ENCODE peak calls at places on chromosomes 12 and 14, in five cellular contexts. S is HepG2, A is HCT116, D is H1, O is GM12878. X is an unnamed sample.

GRCh38 chr12:104485651-104486341 is 29.0 kb downstream of the CHST11 start:
- DNase-seq in S (no peak), O (no peak), A (no peak), D (no peak), X (no peak)

GRCh38 chr12:95446511-95446910 is 27.4 kb upstream of the METAP2 start:
- DNase-seq in A (no peak), D (peak), S (peak), O (no peak), X (peak)

GRCh38 chr14:104686624-104687517 is 2.5 kb upstream of the INF2 start:
- DNase-seq in S (no peak), O (no peak), D (no peak), A (no peak), X (no peak)

GRCh38 chr12:4939418-4940023 is 29.8 kb downstream of the KCNA1 start:
- DNase-seq in D (no peak), O (no peak), A (no peak), S (no peak), X (no peak)

GRCh38 chr12:96985515-96986362 is 78.7 kb downstream of the NEDD1 start:
- DNase-seq in O (no peak), S (no peak), D (peak), A (peak), X (peak)

GRCh38 chr12:131711551-131712205 is 788 bp downstream of the SFSWAP start:
- DNase-seq in D (no peak), O (no peak), A (no peak), S (no peak), X (no peak)

GRCh38 chr14:51208982-51209381 is 31.1 kb upstream of the TMX1 start:
- DNase-seq in S (no peak), A (no peak), O (no peak), D (no peak), X (no peak)

GRCh38 chr12:104957388-104958008 is 592 bp downstream of the SLC41A2 start:
- DNase-seq in D (no peak), A (no peak), S (no peak), O (no peak), X (no peak)

GRCh38 chr14:91891721-91892220 is 24.4 kb upstream of the TC2N start:
- DNase-seq in A (no peak), D (no peak), S (no peak), O (no peak), X (no peak)

GRCh38 chr12:49367381-49368239 is at the start of gene SPATS2:
- DNase-seq in A (no peak), D (peak), O (no peak), S (no peak), X (peak)

GRCh38 chr12:95553202-95553943 is 2.1 kb upstream of the USP44 start:
- DNase-seq in S (no peak), A (no peak), D (no peak), O (no peak), X (no peak)

GRCh38 chr12:122909442-122910288 is 13.7 kb upstream of the VPS37B start:
- DNase-seq in D (no peak), A (no peak), S (no peak), O (no peak), X (no peak)

GRCh38 chr14:24889843-24890242 is 160.1 kb downstream of the STXBP6 start:
- DNase-seq in O (no peak), A (no peak), S (no peak), D (no peak), X (no peak)

GRCh38 chr12:93032748-93033147 is 103.7 kb upstream of the EEA1 start:
- DNase-seq in A (no peak), D (no peak), O (no peak), S (no peak), X (no peak)

GRCh38 chr14:65204056-65204455 is 101.7 kb upstream of the MAX start:
- DNase-seq in O (no peak), D (no peak), A (no peak), S (no peak), X (no peak)

GRCh38 chr14:65203574-65203973 is 101.3 kb upstream of the MAX start:
- DNase-seq in A (no peak), D (no peak), O (no peak), S (no peak), X (no peak)

GRCh38 chr14:65208548-65208947 is 106.2 kb upstream of the MAX start:
- DNase-seq in O (no peak), S (no peak), D (no peak), A (no peak), X (no peak)

GRCh38 chr14:65206078-65206447 is 103.7 kb upstream of the MAX start:
- DNase-seq in D (no peak), S (no peak), A (no peak), O (no peak), X (no peak)

DNA sequence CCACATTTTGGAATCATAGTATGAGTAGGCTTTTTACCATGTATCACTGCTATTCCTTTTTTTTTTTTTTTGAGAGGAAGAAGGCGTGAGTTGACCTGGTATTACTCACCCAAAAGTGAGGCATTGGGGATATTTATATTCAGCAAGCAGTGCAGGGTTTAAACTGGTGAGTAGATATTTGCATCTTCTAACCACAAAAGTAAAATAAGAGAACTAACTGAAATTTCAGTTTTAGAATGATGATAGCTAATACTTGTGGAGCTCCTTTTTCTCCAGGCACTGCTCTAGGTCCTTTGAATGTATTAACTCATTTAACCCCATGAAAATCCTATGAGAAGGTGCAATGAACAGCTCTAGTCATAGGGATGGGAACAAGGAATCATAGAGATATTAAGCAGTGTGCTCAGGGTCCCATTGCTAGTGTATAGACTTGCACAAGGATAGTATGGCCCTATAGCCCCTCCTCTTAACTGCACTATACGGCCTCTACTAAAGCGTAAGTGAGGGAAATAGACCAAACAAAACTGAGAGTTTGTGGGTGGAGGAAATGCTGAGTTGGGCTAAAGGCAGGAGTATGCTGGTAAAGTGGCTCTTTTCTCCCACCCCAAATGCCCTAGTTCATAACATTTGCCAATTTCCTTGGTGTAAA is 104.3 kb upstream of the MAX start:
- DNase-seq in S (no peak), O (peak), D (no peak), A (no peak), X (no peak)
- TF ChIP-seq ATF3 in S (no peak), O (no peak), D (no peak), A (no peak), X (no peak)

GRCh38 chr12:84862190-84862589 is 50.4 kb downstream of the SLC6A15 start:
- DNase-seq in S (no peak), D (no peak), O (no peak), A (no peak), X (no peak)
- TF ChIP-seq ATF3 in S (no peak), D (no peak), O (no peak), A (no peak), X (no peak)

GRCh38 chr12:7716391-7716790 is 5.2 kb downstream of the DPPA3 start:
- DNase-seq in A (peak), D (no peak), O (no peak), S (peak), X (no peak)
- TF ChIP-seq ATF3 in A (no peak), D (no peak), O (no peak), S (no peak), X (no peak)

DNA sequence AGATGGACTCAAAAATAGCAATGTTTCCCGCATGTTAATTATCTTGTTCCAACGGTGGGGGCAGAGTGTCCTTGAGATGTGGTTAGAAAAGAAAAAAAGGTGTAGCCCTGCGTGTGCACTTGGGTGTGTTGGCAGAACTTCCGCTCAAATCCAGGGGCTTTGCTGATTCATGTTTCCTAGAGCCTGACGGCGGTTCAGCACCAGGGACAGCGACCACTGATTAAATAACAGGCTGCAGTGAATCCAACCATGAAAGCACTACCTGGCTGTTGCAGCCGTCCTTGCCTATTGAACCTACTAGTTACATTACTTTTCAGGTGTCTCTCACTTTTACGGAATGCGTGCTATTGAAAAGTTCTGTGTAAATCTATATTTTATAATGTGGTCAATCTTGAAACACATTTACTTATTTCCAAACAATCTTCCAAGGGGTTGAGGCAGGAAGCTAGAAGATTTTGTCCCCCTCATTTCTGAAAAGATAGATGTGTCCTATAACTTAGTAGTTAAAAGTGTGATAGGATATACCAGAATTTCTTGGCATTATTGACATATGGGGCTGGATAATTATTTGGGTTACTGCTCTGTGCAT is 80.0 kb downstream of the SRRM4 start:
- DNase-seq in A (no peak), O (no peak), S (peak), D (peak), X (peak)
- TF ChIP-seq ATF3 in A (no peak), O (no peak), S (no peak), D (no peak), X (no peak)

X was measured in WTC11.